ENCODE peak calls at places on chromosomes 6 and 20, in six cellular contexts. R is HS-5, M is mesendoderm, X is fibroblast of lung, A is 8988T, E is T-helper 22 cell. F is an unnamed sample.

GRCh38 chr6:127924440-127924839 is 23.6 kb upstream of the THEMIS start:
- DNase-seq in E (no peak), X (peak; percentile 19), R (no peak), M (no peak), A (no peak), F (no peak)

GRCh38 chr20:45934046-45934586 is 367 bp upstream of the PCIF1 start:
- DNase-seq in A (no peak), X (peak; percentile 51), R (no peak), M (peak; percentile 76), E (peak; percentile 40), F (peak; percentile 35)

GRCh38 chr6:28134716-28135115 is 7.0 kb upstream of the ZKSCAN8 start:
- DNase-seq in X (no peak), A (no peak), E (no peak), M (no peak), R (no peak), F (no peak)

GRCh38 chr6:146851837-146852236 is 253.1 kb downstream of the ADGB start:
- DNase-seq in M (no peak), R (peak; percentile 75), A (no peak), E (no peak), X (peak; percentile 79), F (no peak)

GRCh38 chr20:3887870-3888614 is 1.1 kb upstream of the PANK2 start:
- DNase-seq in R (no peak), E (no peak), M (no peak), X (peak; percentile 37), A (no peak), F (no peak)

GRCh38 chr6:12174878-12175277 is 115.3 kb upstream of the EDN1 start:
- DNase-seq in M (no peak), E (no peak), X (peak; percentile 45), A (no peak), R (no peak), F (no peak)

GRCh38 chr6:4320860-4321259 is 185.5 kb upstream of the ECI2 start:
- DNase-seq in E (no peak), R (peak; percentile 92), X (peak; percentile 80), M (no peak), A (no peak), F (no peak)

GRCh38 chr6:99252421-99252820 is 97.1 kb downstream of the FAXC start:
- DNase-seq in X (no peak), M (no peak), E (no peak), R (no peak), A (no peak), F (no peak)

GRCh38 chr6:36676142-36677058 is 2.1 kb upstream of the CDKN1A start:
- DNase-seq in X (peak; percentile 69), R (no peak), M (peak; percentile 45), E (no peak), A (no peak), F (no peak)

GRCh38 chr6:137271245-137272183 is 52.3 kb upstream of the IFNGR1 start:
- DNase-seq in E (no peak), R (no peak), X (peak; percentile 78), A (no peak), M (peak; percentile 72), F (no peak)

GRCh38 chr20:35663813-35664543 is 722 bp downstream of the CPNE1 start:
- DNase-seq in R (peak; percentile 16), A (peak; percentile 27), M (peak; percentile 89), E (peak; percentile 57), X (peak; percentile 14), F (no peak)

GRCh38 chr6:143125455-143125854 is 64.8 kb downstream of the AIG1 start:
- DNase-seq in X (no peak), E (no peak), R (no peak), M (no peak), A (no peak), F (no peak)

GRCh38 chr6:77962070-77962469 is 309.2 kb downstream of the MEI4 start:
- DNase-seq in X (no peak), M (no peak), R (no peak), A (no peak), E (no peak), F (no peak)

GRCh38 chr6:154766993-154767392 is 33.8 kb downstream of the SCAF8 start:
- DNase-seq in R (no peak), A (no peak), X (no peak), E (no peak), M (no peak), F (no peak)

GRCh38 chr6:131331146-131331545 is 195.9 kb downstream of the AKAP7 start:
- DNase-seq in E (no peak), R (no peak), M (peak; percentile 40), A (no peak), X (no peak), F (no peak)

GRCh38 chr20:45890997-45891983 is at the start of the genes CTSA and NEURL2:
- DNase-seq in X (peak; percentile 95), E (peak; percentile 79), A (peak; percentile 99), M (peak; percentile 95), R (peak; percentile 81), F (peak; percentile 83)

GRCh38 chr6:141307309-141307998 is 825.3 kb upstream of the GJE1 start:
- DNase-seq in M (no peak), A (no peak), R (no peak), E (no peak), X (no peak), F (no peak)

GRCh38 chr6:52000064-52000463 is 87.3 kb downstream of the PKHD1 start:
- DNase-seq in M (peak; percentile 13), A (no peak), E (no peak), X (no peak), R (no peak), F (no peak)

GRCh38 chr6:63245908-63246307 is 34.6 kb downstream of the FKBP1C start:
- DNase-seq in E (no peak), R (no peak), X (no peak), A (no peak), M (no peak), F (no peak)

GRCh38 chr6:70371454-70372105 is 41.7 kb upstream of the FAM135A start:
- DNase-seq in M (peak; percentile 23), A (no peak), E (no peak), R (peak; percentile 56), X (peak; percentile 95), F (no peak)

GRCh38 chr6:169087436-169088046 is 166.1 kb downstream of the THBS2 start:
- DNase-seq in E (no peak), A (no peak), M (peak; percentile 5), R (no peak), X (peak; percentile 61), F (no peak)

GRCh38 chr6:35489995-35490791 is 6.7 kb downstream of the TEAD3 start:
- DNase-seq in R (no peak), E (no peak), A (no peak), X (peak; percentile 84), M (peak; percentile 93), F (no peak)

GRCh38 chr6:3748726-3749389 is 2.7 kb downstream of the PXDC1 start:
- DNase-seq in E (no peak), X (peak; percentile 50), R (no peak), M (no peak), A (no peak), F (no peak)

GRCh38 chr20:57594092-57594911 is 25.9 kb downstream of the ZBP1 start:
- DNase-seq in X (peak; percentile 36), M (peak; percentile 34), E (no peak), A (peak; percentile 91), R (no peak), F (no peak)

F was measured in iPS DF 6.9.